ENCODE peak calls at places on chromosome X, in five cellular contexts. One of them, this sample, is unnamed.

GRCh38 chrX:9644335-9644734 is 121.3 kb downstream of the GPR143 start:
- DNase-seq in heart right ventricle: no peak
- DNase-seq in bronchial epithelial cell: no peak
- DNase-seq in stomach: no peak
- DNase-seq in upper lobe of right lung: no peak
- DNase-seq in this sample: no peak

GRCh38 chrX:53048169-53049126 is at the start of gene GPR173:
- DNase-seq in heart right ventricle: peak; percentile 41
- DNase-seq in bronchial epithelial cell: no peak
- DNase-seq in stomach: no peak
- DNase-seq in upper lobe of right lung: peak; percentile 69
- DNase-seq in this sample: peak; percentile 78

GRCh38 chrX:11757729-11758399 is at the start of gene MSL3:
- DNase-seq in heart right ventricle: peak; percentile 67
- DNase-seq in bronchial epithelial cell: peak; percentile 13
- DNase-seq in stomach: peak; percentile 56
- DNase-seq in upper lobe of right lung: peak; percentile 85
- DNase-seq in this sample: peak; percentile 45

GRCh38 chrX:100413231-100413630 is 3.2 kb upstream of the PCDH19 start:
- DNase-seq in heart right ventricle: no peak
- DNase-seq in bronchial epithelial cell: peak; percentile 44
- DNase-seq in stomach: peak; percentile 44
- DNase-seq in upper lobe of right lung: no peak
- DNase-seq in this sample: no peak

GRCh38 chrX:11334165-11334564 is 41.0 kb downstream of the AMELX start:
- DNase-seq in heart right ventricle: no peak
- DNase-seq in bronchial epithelial cell: peak; percentile 75
- DNase-seq in stomach: no peak
- DNase-seq in upper lobe of right lung: no peak
- DNase-seq in this sample: no peak

GRCh38 chrX:13119386-13119785 is 75.0 kb upstream of the FAM9C start:
- DNase-seq in heart right ventricle: no peak
- DNase-seq in bronchial epithelial cell: peak; percentile 65
- DNase-seq in stomach: no peak
- DNase-seq in upper lobe of right lung: no peak
- DNase-seq in this sample: no peak

GRCh38 chrX:129230850-129231512 is 292.3 kb downstream of the SMARCA1 start:
- DNase-seq in heart right ventricle: no peak
- DNase-seq in bronchial epithelial cell: no peak
- DNase-seq in stomach: no peak
- DNase-seq in upper lobe of right lung: no peak
- DNase-seq in this sample: no peak

GRCh38 chrX:56033495-56034180 is 198.5 kb upstream of the KLF8 start:
- DNase-seq in heart right ventricle: no peak
- DNase-seq in bronchial epithelial cell: no peak
- DNase-seq in stomach: no peak
- DNase-seq in upper lobe of right lung: no peak
- DNase-seq in this sample: no peak

GRCh38 chrX:151596282-151596681 is 32.8 kb downstream of the PASD1 start:
- DNase-seq in heart right ventricle: no peak
- DNase-seq in bronchial epithelial cell: no peak
- DNase-seq in stomach: no peak
- DNase-seq in upper lobe of right lung: no peak
- DNase-seq in this sample: no peak

GRCh38 chrX:107627792-107628661 is at the start of gene PRPS1:
- DNase-seq in heart right ventricle: peak; percentile 84
- DNase-seq in bronchial epithelial cell: peak; percentile 87
- DNase-seq in stomach: peak; percentile 90
- DNase-seq in upper lobe of right lung: peak; percentile 92
- DNase-seq in this sample: peak; percentile 95

GRCh38 chrX:136659174-136659573 is 11.2 kb downstream of the CD40LG start:
- DNase-seq in heart right ventricle: no peak
- DNase-seq in bronchial epithelial cell: no peak
- DNase-seq in stomach: no peak
- DNase-seq in upper lobe of right lung: no peak
- DNase-seq in this sample: no peak

GRCh38 chrX:19846995-19847790 is 40.2 kb downstream of the SH3KBP1 start:
- DNase-seq in heart right ventricle: no peak
- DNase-seq in bronchial epithelial cell: peak; percentile 57
- DNase-seq in stomach: no peak
- DNase-seq in upper lobe of right lung: no peak
- DNase-seq in this sample: peak; percentile 35

GRCh38 chrX:108439434-108439883 is at the start of gene COL4A5:
- DNase-seq in heart right ventricle: peak; percentile 25
- DNase-seq in bronchial epithelial cell: peak; percentile 91
- DNase-seq in stomach: peak; percentile 49
- DNase-seq in upper lobe of right lung: peak; percentile 61
- DNase-seq in this sample: peak; percentile 80

GRCh38 chrX:132737743-132738142 is 220.7 kb downstream of the HS6ST2 start:
- DNase-seq in heart right ventricle: no peak
- DNase-seq in bronchial epithelial cell: peak; percentile 65
- DNase-seq in stomach: no peak
- DNase-seq in upper lobe of right lung: no peak
- DNase-seq in this sample: no peak

GRCh38 chrX:139967300-139967699 is 2.0 kb upstream of the CXorf66 start:
- DNase-seq in heart right ventricle: no peak
- DNase-seq in bronchial epithelial cell: peak; percentile 0
- DNase-seq in stomach: no peak
- DNase-seq in upper lobe of right lung: no peak
- DNase-seq in this sample: no peak

GRCh38 chrX:485368-485767 is 98.7 kb upstream of the PPP2R3B start:
- DNase-seq in heart right ventricle: no peak
- DNase-seq in bronchial epithelial cell: no peak
- DNase-seq in stomach: no peak
- DNase-seq in upper lobe of right lung: peak; percentile 7
- DNase-seq in this sample: no peak

GRCh38 chrX:100407147-100407783 is 2.8 kb downstream of the PCDH19 start:
- DNase-seq in heart right ventricle: no peak
- DNase-seq in bronchial epithelial cell: no peak
- DNase-seq in stomach: no peak
- DNase-seq in upper lobe of right lung: no peak
- DNase-seq in this sample: no peak

GRCh38 chrX:11970935-11971334 is 167.3 kb upstream of the FRMPD4 start:
- DNase-seq in heart right ventricle: no peak
- DNase-seq in bronchial epithelial cell: peak; percentile 44
- DNase-seq in stomach: no peak
- DNase-seq in upper lobe of right lung: no peak
- DNase-seq in this sample: no peak

GRCh38 chrX:63656871-63657580 is 128.0 kb downstream of the ARHGEF9 start:
- DNase-seq in heart right ventricle: peak; percentile 4
- DNase-seq in bronchial epithelial cell: peak; percentile 43
- DNase-seq in stomach: no peak
- DNase-seq in upper lobe of right lung: no peak
- DNase-seq in this sample: no peak

GRCh38 chrX:78321809-78322208 is 5.6 kb downstream of the CYSLTR1 start:
- DNase-seq in heart right ventricle: no peak
- DNase-seq in bronchial epithelial cell: peak; percentile 33
- DNase-seq in stomach: peak; percentile 30
- DNase-seq in upper lobe of right lung: no peak
- DNase-seq in this sample: peak; percentile 34

GRCh38 chrX:47093248-47093647 is 15.0 kb downstream of the RGN start:
- DNase-seq in heart right ventricle: no peak
- DNase-seq in bronchial epithelial cell: peak; percentile 15
- DNase-seq in stomach: no peak
- DNase-seq in upper lobe of right lung: no peak
- DNase-seq in this sample: no peak

GRCh38 chrX:6377365-6377764 is 148.7 kb upstream of the NLGN4X start:
- DNase-seq in heart right ventricle: no peak
- DNase-seq in bronchial epithelial cell: no peak
- DNase-seq in stomach: no peak
- DNase-seq in upper lobe of right lung: no peak
- DNase-seq in this sample: no peak

GRCh38 chrX:150765782-150766350 is 72.7 kb downstream of the MTMR1 start:
- DNase-seq in heart right ventricle: no peak
- DNase-seq in bronchial epithelial cell: no peak
- DNase-seq in stomach: no peak
- DNase-seq in upper lobe of right lung: no peak
- DNase-seq in this sample: no peak

GRCh38 chrX:1614927-1615326 is at the start of gene ASMT:
- DNase-seq in heart right ventricle: no peak
- DNase-seq in bronchial epithelial cell: no peak
- DNase-seq in stomach: no peak
- DNase-seq in upper lobe of right lung: no peak
- DNase-seq in this sample: no peak

GRCh38 chrX:14017399-14017798 is 12.3 kb downstream of the GEMIN8 start:
- DNase-seq in heart right ventricle: no peak
- DNase-seq in bronchial epithelial cell: no peak
- DNase-seq in stomach: no peak
- DNase-seq in upper lobe of right lung: no peak
- DNase-seq in this sample: no peak

GRCh38 chrX:53544936-53545335 is 110.8 kb upstream of the HSD17B10 start:
- DNase-seq in heart right ventricle: no peak
- DNase-seq in bronchial epithelial cell: no peak
- DNase-seq in stomach: no peak
- DNase-seq in upper lobe of right lung: no peak
- DNase-seq in this sample: no peak

GRCh38 chrX:115264009-115264408 is 25.5 kb upstream of the LUZP4 start:
- DNase-seq in heart right ventricle: no peak
- DNase-seq in bronchial epithelial cell: no peak
- DNase-seq in stomach: no peak
- DNase-seq in upper lobe of right lung: no peak
- DNase-seq in this sample: no peak

GRCh38 chrX:135489542-135489941 is 30.9 kb upstream of the INTS6L start:
- DNase-seq in heart right ventricle: no peak
- DNase-seq in bronchial epithelial cell: no peak
- DNase-seq in stomach: no peak
- DNase-seq in upper lobe of right lung: no peak
- DNase-seq in this sample: no peak

GRCh38 chrX:106999002-106999975 is 723 bp downstream of the MORC4 start:
- DNase-seq in heart right ventricle: peak; percentile 38
- DNase-seq in bronchial epithelial cell: peak; percentile 42
- DNase-seq in stomach: peak; percentile 56
- DNase-seq in upper lobe of right lung: peak; percentile 69
- DNase-seq in this sample: peak; percentile 63

GRCh38 chrX:40176979-40177430 is 79.2 kb upstream of the BCOR start:
- DNase-seq in heart right ventricle: peak; percentile 28
- DNase-seq in bronchial epithelial cell: no peak
- DNase-seq in stomach: no peak
- DNase-seq in upper lobe of right lung: no peak
- DNase-seq in this sample: no peak

GRCh38 chrX:39821011-39821708 is 276.6 kb downstream of the BCOR start:
- DNase-seq in heart right ventricle: peak; percentile 19
- DNase-seq in bronchial epithelial cell: no peak
- DNase-seq in stomach: no peak
- DNase-seq in upper lobe of right lung: no peak
- DNase-seq in this sample: no peak

GRCh38 chrX:17833954-17834353 is 27.1 kb downstream of the RAI2 start:
- DNase-seq in heart right ventricle: no peak
- DNase-seq in bronchial epithelial cell: no peak
- DNase-seq in stomach: no peak
- DNase-seq in upper lobe of right lung: no peak
- DNase-seq in this sample: no peak

GRCh38 chrX:13646154-13646549 is 6.8 kb upstream of the TCEANC start:
- DNase-seq in heart right ventricle: peak; percentile 41
- DNase-seq in bronchial epithelial cell: peak; percentile 37
- DNase-seq in stomach: peak; percentile 71
- DNase-seq in upper lobe of right lung: peak; percentile 70
- DNase-seq in this sample: peak; percentile 67

GRCh38 chrX:149962859-149963757 is 24.8 kb upstream of the EOLA2 start:
- DNase-seq in heart right ventricle: no peak
- DNase-seq in bronchial epithelial cell: peak; percentile 42
- DNase-seq in stomach: peak; percentile 58
- DNase-seq in upper lobe of right lung: no peak
- DNase-seq in this sample: peak; percentile 50

GRCh38 chrX:7414753-7415152 is 266.8 kb upstream of the PUDP start:
- DNase-seq in heart right ventricle: no peak
- DNase-seq in bronchial epithelial cell: no peak
- DNase-seq in stomach: no peak
- DNase-seq in upper lobe of right lung: no peak
- DNase-seq in this sample: no peak

GRCh38 chrX:7420712-7421111 is 272.8 kb upstream of the PUDP start:
- DNase-seq in heart right ventricle: no peak
- DNase-seq in bronchial epithelial cell: no peak
- DNase-seq in stomach: no peak
- DNase-seq in upper lobe of right lung: no peak
- DNase-seq in this sample: no peak
- H3K4me3 ChIP-seq in heart right ventricle: no peak overlapping the region
- H3K4me3 ChIP-seq in bronchial epithelial cell: no peak overlapping the region
- H3K4me3 ChIP-seq in stomach: no peak overlapping the region
- H3K4me3 ChIP-seq in upper lobe of right lung: no peak overlapping the region
- H3K4me3 ChIP-seq in this sample: no peak overlapping the region

GRCh38 chrX:48631376-48632090 is 34.2 kb downstream of the WDR13 start:
- DNase-seq in heart right ventricle: peak; percentile 38
- DNase-seq in bronchial epithelial cell: peak; percentile 80
- DNase-seq in stomach: peak; percentile 75
- DNase-seq in upper lobe of right lung: peak; percentile 70
- DNase-seq in this sample: peak; percentile 80
- H3K4me3 ChIP-seq in heart right ventricle: peak overlapping the region; percentile 20
- H3K4me3 ChIP-seq in bronchial epithelial cell: no peak overlapping the region
- H3K4me3 ChIP-seq in stomach: no peak overlapping the region
- H3K4me3 ChIP-seq in upper lobe of right lung: no peak overlapping the region
- H3K4me3 ChIP-seq in this sample: no peak overlapping the region

GRCh38 chrX:68697036-68697435 is 49.6 kb downstream of the STARD8 start:
- DNase-seq in heart right ventricle: no peak
- DNase-seq in bronchial epithelial cell: no peak
- DNase-seq in stomach: no peak
- DNase-seq in upper lobe of right lung: no peak
- DNase-seq in this sample: no peak

GRCh38 chrX:68697465-68698125 is 50.1 kb downstream of the STARD8 start:
- DNase-seq in heart right ventricle: no peak
- DNase-seq in bronchial epithelial cell: no peak
- DNase-seq in stomach: no peak
- DNase-seq in upper lobe of right lung: no peak
- DNase-seq in this sample: no peak

GRCh38 chrX:68698955-68699354 is 51.5 kb downstream of the STARD8 start:
- DNase-seq in heart right ventricle: no peak
- DNase-seq in bronchial epithelial cell: no peak
- DNase-seq in stomach: peak; percentile 37
- DNase-seq in upper lobe of right lung: no peak
- DNase-seq in this sample: no peak

GRCh38 chrX:68703369-68703768 is 55.9 kb downstream of the STARD8 start:
- DNase-seq in heart right ventricle: peak; percentile 34
- DNase-seq in bronchial epithelial cell: no peak
- DNase-seq in stomach: no peak
- DNase-seq in upper lobe of right lung: no peak
- DNase-seq in this sample: no peak

GRCh38 chrX:68699960-68700746 is 52.7 kb downstream of the STARD8 start:
- DNase-seq in heart right ventricle: no peak
- DNase-seq in bronchial epithelial cell: peak; percentile 69
- DNase-seq in stomach: no peak
- DNase-seq in upper lobe of right lung: no peak
- DNase-seq in this sample: peak; percentile 24
- H3K4me3 ChIP-seq in heart right ventricle: no peak overlapping the region
- H3K4me3 ChIP-seq in bronchial epithelial cell: no peak overlapping the region
- H3K4me3 ChIP-seq in stomach: no peak overlapping the region
- H3K4me3 ChIP-seq in upper lobe of right lung: no peak overlapping the region
- H3K4me3 ChIP-seq in this sample: no peak overlapping the region

DNA sequence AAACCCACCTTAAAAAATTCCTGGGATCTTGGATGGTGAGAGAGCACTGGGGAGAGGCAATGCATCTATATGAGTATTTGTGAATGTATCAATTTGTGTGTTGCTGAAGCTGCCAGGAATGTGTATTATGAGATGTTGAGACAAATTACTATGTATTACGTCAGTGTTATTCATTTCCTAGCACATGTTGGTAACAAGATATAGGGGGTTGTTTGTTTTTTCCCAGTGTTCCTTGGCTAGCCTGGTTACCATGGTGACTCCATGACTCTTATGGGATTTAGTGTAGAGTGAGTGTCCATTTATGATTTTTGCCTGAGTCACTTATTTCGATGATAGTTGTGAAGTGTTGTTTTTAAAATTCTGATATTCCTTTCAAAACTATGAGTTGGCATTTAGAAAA is 65.6 kb downstream of the RAB40A start:
- DNase-seq in heart right ventricle: no peak
- DNase-seq in bronchial epithelial cell: peak; percentile 96
- DNase-seq in stomach: no peak
- DNase-seq in upper lobe of right lung: no peak
- DNase-seq in this sample: no peak
- H3K4me3 ChIP-seq in heart right ventricle: no peak overlapping the region
- H3K4me3 ChIP-seq in bronchial epithelial cell: no peak overlapping the region
- H3K4me3 ChIP-seq in stomach: no peak overlapping the region
- H3K4me3 ChIP-seq in upper lobe of right lung: no peak overlapping the region
- H3K4me3 ChIP-seq in this sample: no peak overlapping the region